ENCODE peak calls at places on chromosomes 1 and 21, in five cellular contexts. W is PC-9; C is brain microvascular endothelial cell; N is activated CD8-positive, alpha-beta T cell treated with anti-CD3 and anti-CD28 coated beads for 36 hours; J is epithelial cell of esophagus. L is an unnamed sample.

GRCh38 chr21:38628426-38628825 is 130.1 kb upstream of the ERG start:
- DNase-seq in W (no peak), J (no peak), C (no peak), N (no peak), L (no peak)

GRCh38 chr1:27604579-27605299 is 795 bp upstream of the AHDC1 start:
- DNase-seq in J (no peak), N (no peak), C (no peak), W (no peak), L (no peak)

GRCh38 chr1:43620956-43621355 is 29.0 kb upstream of the KDM4A start:
- DNase-seq in N (no peak), W (peak; percentile 8), J (no peak), C (no peak), L (no peak)

GRCh38 chr1:208520700-208521099 is 276.5 kb upstream of the PLXNA2 start:
- DNase-seq in C (no peak), N (no peak), J (no peak), W (no peak), L (no peak)

GRCh38 chr1:24931481-24932221 is 1.6 kb upstream of the RUNX3 start:
- DNase-seq in W (no peak), J (no peak), N (no peak), C (no peak), L (no peak)

GRCh38 chr1:22721122-22721873 is 10.7 kb downstream of the EPHB2 start:
- DNase-seq in W (no peak), N (no peak), J (no peak), C (no peak), L (no peak)

GRCh38 chr1:90340604-90341003 is 345.7 kb downstream of the ZNF326 start:
- DNase-seq in C (no peak), J (no peak), N (peak; percentile 3), W (no peak), L (no peak)

GRCh38 chr1:103265551-103265950 is 157.2 kb upstream of the COL11A1 start:
- DNase-seq in N (no peak), W (no peak), C (peak; percentile 33), J (no peak), L (no peak)

GRCh38 chr21:42724226-42724920 is 71.0 kb downstream of the PDE9A start:
- DNase-seq in J (peak; percentile 59), N (peak; percentile 12), W (peak; percentile 95), C (peak; percentile 90), L (peak; percentile 80)

GRCh38 chr1:235513495-235514366 is 9.5 kb upstream of the B3GALNT2 start:
- DNase-seq in N (peak; percentile 54), C (peak; percentile 75), J (peak; percentile 69), W (peak; percentile 57), L (peak; percentile 69)

GRCh38 chr1:60234761-60235160 is 161.2 kb upstream of the C1orf87 start:
- DNase-seq in J (no peak), C (no peak), N (no peak), W (no peak), L (no peak)

GRCh38 chr21:44702111-44702972 is 5.4 kb downstream of the KRTAP10-12 start:
- DNase-seq in J (no peak), N (no peak), W (no peak), C (no peak), L (no peak)

GRCh38 chr1:192592493-192592892 is 16.9 kb downstream of the RGS1 start:
- DNase-seq in N (no peak), J (no peak), W (no peak), C (no peak), L (no peak)

GRCh38 chr1:114549137-114549536 is 32.3 kb downstream of the BCAS2 start:
- DNase-seq in J (peak; percentile 78), W (no peak), N (no peak), C (no peak), L (no peak)

GRCh38 chr1:207910678-207911354 is at the start of gene CD34:
- DNase-seq in N (peak; percentile 37), J (peak; percentile 16), C (no peak), W (no peak), L (peak; percentile 35)

GRCh38 chr1:152107984-152108898 is 7.0 kb downstream of the TCHH start:
- DNase-seq in N (peak; percentile 4), J (peak; percentile 69), C (no peak), W (no peak), L (no peak)

GRCh38 chr21:42194863-42195262 is 24.1 kb upstream of the ABCG1 start:
- DNase-seq in J (no peak), C (no peak), N (no peak), W (no peak), L (no peak)

GRCh38 chr1:23484253-23485001 is 448 bp upstream of the ASAP3 start:
- DNase-seq in J (peak; percentile 88), N (peak; percentile 93), W (peak; percentile 63), C (peak; percentile 75), L (peak; percentile 84)

GRCh38 chr1:41907446-41907845 is 11.3 kb downstream of the HIVEP3 start:
- DNase-seq in C (no peak), W (no peak), N (no peak), J (no peak), L (no peak)

GRCh38 chr1:196034080-196034706 is 574.0 kb downstream of the KCNT2 start:
- DNase-seq in W (no peak), C (no peak), N (no peak), J (no peak), L (no peak)

GRCh38 chr1:153032677-153033308 is 1.8 kb downstream of the SPRR1B start:
- DNase-seq in N (no peak), W (peak; percentile 96), C (peak; percentile 4), J (peak; percentile 99), L (peak; percentile 80)

GRCh38 chr21:29148535-29148934 is 18.1 kb downstream of the MAP3K7CL start:
- DNase-seq in C (no peak), J (no peak), N (peak; percentile 11), W (no peak), L (no peak)

GRCh38 chr1:12480748-12481362 is 137.2 kb downstream of the DHRS3 start:
- DNase-seq in J (peak; percentile 94), W (peak; percentile 96), C (peak; percentile 89), N (peak; percentile 47), L (peak; percentile 53)

GRCh38 chr1:8161546-8162110 is 135.5 kb upstream of the ERRFI1 start:
- DNase-seq in J (no peak), N (no peak), C (no peak), W (no peak), L (no peak)

GRCh38 chr1:67846538-67846937 is 13.3 kb upstream of the GNG12 start:
- DNase-seq in N (no peak), J (peak; percentile 96), W (no peak), C (no peak), L (no peak)

GRCh38 chr21:46605759-46606426 is 1.0 kb upstream of the S100B start:
- DNase-seq in W (no peak), J (no peak), N (peak; percentile 67), C (no peak), L (no peak)

GRCh38 chr1:63366915-63367217 is 561 bp upstream of the ALG6 start:
- DNase-seq in J (no peak), N (no peak), C (no peak), W (no peak), L (no peak)

GRCh38 chr1:192698731-192699130 is 62.8 kb downstream of the RGS13 start:
- DNase-seq in C (no peak), N (no peak), W (no peak), J (no peak), L (no peak)

GRCh38 chr1:104932030-104932915 is 1182.6 kb downstream of the AMY1C start:
- DNase-seq in J (no peak), C (no peak), N (no peak), W (no peak), L (no peak)

GRCh38 chr1:26696191-26696644 is 403 bp downstream of the ARID1A start:
- DNase-seq in N (peak; percentile 29), J (no peak), W (no peak), C (no peak), L (peak; percentile 19)

GRCh38 chr1:147390185-147390542 is 147.7 kb downstream of the CHD1L start:
- DNase-seq in N (no peak), J (no peak), C (no peak), W (no peak), L (no peak)
- TF ChIP-seq CTCF in N (no peak), J (no peak), C (no peak), W (peak; percentile 12), L (no peak)

DNA sequence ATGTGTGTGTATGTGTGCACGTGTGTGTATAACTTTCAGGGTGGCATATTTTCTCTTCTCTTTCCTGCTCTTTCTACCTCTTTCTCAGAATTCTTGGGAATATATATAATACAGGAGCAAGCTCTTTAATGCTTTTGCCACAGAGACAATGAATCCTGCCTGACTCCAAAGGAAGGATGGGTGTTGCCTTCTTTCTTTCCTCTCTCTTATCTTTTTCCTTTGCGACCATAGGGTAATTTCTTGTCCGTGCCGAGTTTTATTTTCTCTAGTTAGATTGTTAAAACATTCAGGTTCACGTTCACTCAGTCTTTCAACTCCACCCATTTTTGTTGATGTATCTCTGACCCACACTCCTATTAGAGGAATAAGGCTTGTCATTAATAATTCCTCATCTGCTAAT is 129.0 kb upstream of the C1orf21 start:
- DNase-seq in J (no peak), C (no peak), W (no peak), N (no peak), L (no peak)
- TF ChIP-seq CTCF in J (no peak), C (no peak), W (no peak), N (no peak), L (no peak)

GRCh38 chr1:210262167-210262896 is 29.7 kb downstream of the SERTAD4 start:
- DNase-seq in J (no peak), W (no peak), N (no peak), C (peak; percentile 17), L (peak; percentile 29)

GRCh38 chr1:210263963-210264362 is 31.4 kb downstream of the SERTAD4 start:
- DNase-seq in N (no peak), C (no peak), W (no peak), J (no peak), L (no peak)

GRCh38 chr1:210262897-210263272 is 30.3 kb downstream of the SERTAD4 start:
- DNase-seq in C (no peak), W (no peak), J (no peak), N (no peak), L (no peak)

GRCh38 chr1:210260087-210260486 is 27.5 kb downstream of the SERTAD4 start:
- DNase-seq in C (no peak), N (no peak), W (no peak), J (no peak), L (no peak)

DNA sequence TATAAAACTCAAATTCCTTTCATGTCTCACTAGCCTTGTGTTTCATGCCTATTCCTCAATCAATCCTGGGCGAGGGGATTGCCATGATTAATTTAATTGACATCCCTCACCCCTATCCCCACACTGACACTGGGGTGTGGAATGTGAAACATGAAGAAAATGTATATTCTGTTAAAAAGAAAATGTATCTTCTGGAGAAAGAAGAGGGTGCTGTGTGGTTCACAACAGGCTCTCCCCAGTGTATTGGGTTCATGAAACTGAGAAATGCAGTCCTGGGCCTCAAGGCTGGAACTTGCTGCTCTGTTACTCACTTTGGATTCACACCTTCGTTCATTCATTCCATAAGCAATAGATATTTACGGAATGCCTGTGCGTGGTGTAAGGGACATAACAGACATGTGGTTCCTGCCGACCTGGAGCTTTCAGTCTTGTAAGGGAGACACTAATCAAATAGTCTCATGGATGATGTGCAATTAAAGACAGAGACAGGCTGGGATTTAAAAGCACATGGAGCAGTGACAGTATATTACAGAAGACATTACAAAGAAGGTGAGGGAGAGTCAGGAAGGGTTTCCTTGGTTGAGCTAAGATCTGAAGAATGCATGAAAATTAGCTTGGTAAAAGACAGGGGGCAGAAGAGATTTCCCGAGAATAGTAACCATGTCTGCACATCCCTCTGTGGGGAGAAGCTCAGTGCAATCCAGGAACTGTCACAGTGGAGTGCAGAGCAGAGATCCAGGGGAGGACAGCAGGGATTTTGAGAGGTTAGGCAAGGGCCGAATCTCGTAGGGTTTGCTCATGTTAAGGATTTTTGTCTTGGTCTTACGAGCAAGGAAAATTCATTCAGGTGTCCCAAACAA is 32.2 kb downstream of the SERTAD4 start:
- DNase-seq in W (no peak), J (no peak), C (no peak), N (no peak), L (no peak)
- TF ChIP-seq CTCF in W (no peak), J (no peak), C (peak; percentile 54), N (no peak), L (no peak)

GRCh38 chr1:30724175-30724574 is 790 bp upstream of the MATN1 start:
- DNase-seq in N (no peak), W (no peak), J (no peak), C (no peak), L (no peak)
- TF ChIP-seq CTCF in N (peak; percentile 30), W (no peak), J (no peak), C (peak; percentile 40), L (peak; percentile 13)

L was measured in Calu3.